ENCODE peak calls at places on chromosomes 5 and 9, in seven cellular contexts. Z, J, X, N, V, K and O are unnamed samples.

GRCh38 chr9:70093095-70093494 is 49.4 kb downstream of the MAMDC2 start:
- DNase-seq in Z (no peak), J (no peak), X (no peak), N (no peak), V (no peak), K (no peak), O (no peak)

GRCh38 chr5:55633574-55634203 is 78.4 kb downstream of the SLC38A9 start:
- DNase-seq in Z (peak), J (no peak), X (no peak), N (peak), V (peak), K (no peak), O (no peak)

GRCh38 chr9:34549407-34549732 is 26.6 kb upstream of the ENHO start:
- DNase-seq in Z (no peak), J (no peak), X (no peak), N (no peak), V (no peak), K (no peak), O (no peak)

GRCh38 chr5:139644646-139645494 is 3.3 kb upstream of the CXXC5 start:
- DNase-seq in Z (no peak), J (no peak), X (no peak), N (no peak), V (no peak), K (no peak), O (peak)

GRCh38 chr9:93673271-93673843 is 97.0 kb downstream of the PHF2 start:
- DNase-seq in Z (peak), J (no peak), X (peak), N (no peak), V (no peak), K (no peak), O (peak)

GRCh38 chr9:81035171-81035570 is 654.2 kb downstream of the TLE1 start:
- DNase-seq in Z (peak), J (no peak), X (no peak), N (no peak), V (no peak), K (peak), O (no peak)

GRCh38 chr5:146027746-146028145 is 77.6 kb downstream of the PLAC8L1 start:
- DNase-seq in Z (no peak), J (no peak), X (no peak), N (peak), V (no peak), K (no peak), O (peak)

GRCh38 chr5:78647838-78648358 is 674 bp downstream of the LHFPL2 start:
- DNase-seq in Z (peak), J (peak), X (no peak), N (peak), V (no peak), K (no peak), O (peak)

GRCh38 chr5:144336619-144337018 is 165.9 kb downstream of the KCTD16 start:
- DNase-seq in Z (no peak), J (no peak), X (no peak), N (no peak), V (no peak), K (no peak), O (no peak)

GRCh38 chr9:130295945-130296782 is 30.6 kb downstream of the HMCN2 start:
- DNase-seq in Z (no peak), J (no peak), X (no peak), N (no peak), V (no peak), K (no peak), O (no peak)

GRCh38 chr5:138605254-138605972 is 30.2 kb upstream of the HSPA9 start:
- DNase-seq in Z (peak), J (peak), X (no peak), N (no peak), V (no peak), K (no peak), O (no peak)

GRCh38 chr5:176436641-176437040 is 11.5 kb upstream of the FAF2 start:
- DNase-seq in Z (peak), J (no peak), X (no peak), N (no peak), V (peak), K (peak), O (no peak)

GRCh38 chr9:132857031-132857430 is 21.1 kb downstream of the AK8 start:
- DNase-seq in Z (peak), J (no peak), X (no peak), N (no peak), V (no peak), K (peak), O (no peak)

GRCh38 chr5:60161340-60161934 is 267.9 kb upstream of the PDE4D start:
- DNase-seq in Z (peak), J (peak), X (no peak), N (peak), V (peak), K (no peak), O (no peak)

GRCh38 chr5:176535101-176535654 is 2.0 kb downstream of the RNF44 start:
- DNase-seq in Z (no peak), J (no peak), X (peak), N (peak), V (peak), K (no peak), O (no peak)

GRCh38 chr9:123749580-123750202 is 180.2 kb downstream of the DENND1A start:
- DNase-seq in Z (no peak), J (peak), X (no peak), N (no peak), V (peak), K (no peak), O (no peak)

GRCh38 chr5:126718246-126718868 is 58.6 kb upstream of the LMNB1 start:
- DNase-seq in Z (no peak), J (no peak), X (no peak), N (no peak), V (no peak), K (no peak), O (no peak)

GRCh38 chr5:142433526-142434321 is 108.9 kb upstream of the SPRY4 start:
- DNase-seq in Z (peak), J (no peak), X (no peak), N (no peak), V (no peak), K (no peak), O (no peak)

GRCh38 chr5:132500931-132501628 is 10.5 kb upstream of the IRF1 start:
- DNase-seq in Z (peak), J (peak), X (peak), N (peak), V (peak), K (peak), O (peak)

GRCh38 chr5:55402199-55402598 is 94.4 kb downstream of the MTREX start:
- DNase-seq in Z (no peak), J (no peak), X (no peak), N (peak), V (no peak), K (no peak), O (no peak)

GRCh38 chr5:69295088-69295754 is 37.4 kb downstream of the CCDC125 start:
- DNase-seq in Z (peak), J (no peak), X (no peak), N (no peak), V (no peak), K (no peak), O (no peak)

GRCh38 chr5:73823508-73823925 is 197.5 kb downstream of the ARHGEF28 start:
- DNase-seq in Z (peak), J (no peak), X (no peak), N (peak), V (no peak), K (no peak), O (no peak)

GRCh38 chr9:135309763-135310125 is 169.8 kb upstream of the PPP1R26 start:
- DNase-seq in Z (no peak), J (no peak), X (no peak), N (no peak), V (no peak), K (no peak), O (no peak)

GRCh38 chr5:96175090-96175489 is 213.4 kb upstream of the ELL2 start:
- DNase-seq in Z (peak), J (no peak), X (no peak), N (peak), V (peak), K (no peak), O (no peak)

GRCh38 chr5:175680020-175680419 is 22.1 kb downstream of the HRH2 start:
- DNase-seq in Z (no peak), J (no peak), X (no peak), N (no peak), V (no peak), K (no peak), O (no peak)

GRCh38 chr9:95572370-95573151 is 55.8 kb upstream of the PTCH1 start:
- DNase-seq in Z (no peak), J (no peak), X (no peak), N (no peak), V (no peak), K (peak), O (no peak)

GRCh38 chr5:72438141-72438540 is 69.1 kb downstream of the ZNF366 start:
- DNase-seq in Z (no peak), J (peak), X (no peak), N (no peak), V (no peak), K (no peak), O (no peak)

GRCh38 chr5:100232730-100233129 is 302.4 kb upstream of the FAM174A start:
- DNase-seq in Z (no peak), J (no peak), X (no peak), N (no peak), V (no peak), K (no peak), O (no peak)

GRCh38 chr5:55042886-55043285 is 18.8 kb downstream of the GZMK start:
- DNase-seq in Z (no peak), J (no peak), X (no peak), N (no peak), V (no peak), K (no peak), O (no peak)

GRCh38 chr9:70484232-70485130 is 70.0 kb upstream of the KLF9 start:
- DNase-seq in Z (peak), J (peak), X (no peak), N (peak), V (peak), K (peak), O (peak)